ENCODE peak calls at places on chromosomes 12 and 14, in nine cellular contexts. S, L, Z, M, N, F, C, T and W are unnamed samples.

GRCh38 chr14:69614592-69614991 is 3.2 kb downstream of the SUSD6 start:
- DNase-seq in S (no peak), L (no peak), Z (no peak), M (no peak), N (no peak), F (peak), C (no peak), T (no peak), W (no peak)

GRCh38 chr14:79627058-79627457 is 584.2 kb downstream of the DIO2 start:
- DNase-seq in S (no peak), L (no peak), Z (no peak), M (no peak), N (no peak), F (no peak), C (no peak), T (no peak), W (no peak)

GRCh38 chr12:52636189-52636588 is 15.8 kb downstream of the KRT2 start:
- DNase-seq in S (no peak), L (no peak), Z (no peak), M (no peak), N (no peak), F (no peak), C (no peak), T (peak), W (no peak)

GRCh38 chr12:25051583-25052190 is 102.8 kb upstream of the BCAT1 start:
- DNase-seq in S (no peak), L (no peak), Z (no peak), M (no peak), N (no peak), F (peak), C (no peak), T (no peak), W (no peak)

GRCh38 chr14:73809386-73809785 is 42.2 kb upstream of the PTGR2 start:
- DNase-seq in S (no peak), L (no peak), Z (no peak), M (no peak), N (no peak), F (no peak), C (no peak), T (no peak), W (no peak)

GRCh38 chr14:105491366-105492006 is 440 bp downstream of the TEDC1 start:
- DNase-seq in S (peak), L (no peak), Z (peak), M (peak), N (peak), F (peak), C (peak), T (no peak), W (no peak)

GRCh38 chr14:76955575-76956252 is 72.8 kb downstream of the IRF2BPL start:
- DNase-seq in S (peak), L (no peak), Z (no peak), M (peak), N (no peak), F (peak), C (no peak), T (no peak), W (no peak)

GRCh38 chr14:96584199-96584906 is 82.2 kb downstream of the PAPOLA start:
- DNase-seq in S (peak), L (peak), Z (no peak), M (peak), N (peak), F (peak), C (no peak), T (peak), W (no peak)

GRCh38 chr12:92702754-92703679 is at the start of gene PLEKHG7:
- DNase-seq in S (peak), L (no peak), Z (no peak), M (peak), N (no peak), F (peak), C (peak), T (no peak), W (no peak)

GRCh38 chr14:37262649-37263048 is 64.9 kb downstream of the MIPOL1 start:
- DNase-seq in S (no peak), L (no peak), Z (no peak), M (peak), N (no peak), F (no peak), C (no peak), T (no peak), W (no peak)

GRCh38 chr12:9066183-9066623 is 49.5 kb downstream of the A2M start:
- DNase-seq in S (no peak), L (no peak), Z (no peak), M (no peak), N (no peak), F (no peak), C (no peak), T (no peak), W (no peak)

GRCh38 chr12:9064815-9065606 is 50.7 kb downstream of the A2M start:
- DNase-seq in S (peak), L (peak), Z (peak), M (peak), N (peak), F (peak), C (peak), T (peak), W (peak)

GRCh38 chr12:9064201-9064814 is 51.4 kb downstream of the A2M start:
- DNase-seq in S (peak), L (no peak), Z (peak), M (peak), N (peak), F (peak), C (peak), T (no peak), W (no peak)

GRCh38 chr12:9066755-9067433 is 48.8 kb downstream of the A2M start:
- DNase-seq in S (no peak), L (no peak), Z (no peak), M (no peak), N (no peak), F (no peak), C (no peak), T (no peak), W (no peak)

GRCh38 chr12:9065607-9065856 is 50.2 kb downstream of the A2M start:
- DNase-seq in S (no peak), L (no peak), Z (no peak), M (peak), N (no peak), F (no peak), C (no peak), T (no peak), W (no peak)
- H3K4me3 ChIP-seq in S (peak), L (peak), Z (peak), M (peak), N (no peak), F (no peak), C (peak), T (peak), W (peak)

GRCh38 chr14:90384543-90384911 is 12.3 kb upstream of the CALM1 start:
- DNase-seq in S (no peak), L (no peak), Z (no peak), M (no peak), N (no peak), F (no peak), C (no peak), T (no peak), W (no peak)
- H3K27ac ChIP-seq in S (no peak), L (peak), Z (peak), M (no peak), N (no peak), F (peak), C (peak), T (peak), W (peak)

GRCh38 chr12:132057691-132058090 is 86.4 kb downstream of the DDX51 start:
- DNase-seq in S (no peak), L (no peak), Z (no peak), M (no peak), N (no peak), F (no peak), C (no peak), T (no peak), W (no peak)

GRCh38 chr12:132055535-132056096 is 88.5 kb downstream of the DDX51 start:
- DNase-seq in S (no peak), L (no peak), Z (no peak), M (no peak), N (no peak), F (no peak), C (no peak), T (no peak), W (no peak)

GRCh38 chr12:132056959-132057358 is 87.2 kb downstream of the DDX51 start:
- DNase-seq in S (no peak), L (no peak), Z (no peak), M (no peak), N (no peak), F (no peak), C (no peak), T (no peak), W (no peak)

GRCh38 chr12:132054983-132055382 is 89.1 kb downstream of the DDX51 start:
- DNase-seq in S (no peak), L (no peak), Z (no peak), M (no peak), N (no peak), F (no peak), C (no peak), T (no peak), W (no peak)

DNA sequence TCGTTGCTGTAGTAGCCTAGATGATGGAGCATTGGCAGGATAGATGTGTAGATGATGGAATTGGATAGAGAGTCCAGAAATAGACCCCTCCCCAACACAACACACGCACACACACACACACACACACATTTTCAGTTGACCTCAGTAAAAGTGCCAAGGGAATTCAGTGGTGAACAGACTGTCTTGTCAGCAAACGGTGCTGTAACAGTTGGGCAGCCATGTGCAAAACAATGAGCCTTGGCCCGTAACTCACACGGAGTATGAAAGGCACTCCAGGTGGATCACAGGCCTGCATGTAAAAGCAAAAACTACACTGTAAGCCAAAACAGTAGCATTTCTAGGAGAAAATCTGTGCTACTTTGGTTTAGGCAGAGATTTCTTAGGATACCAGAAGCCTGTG is 87.8 kb downstream of the DDX51 start:
- DNase-seq in S (no peak), L (no peak), Z (no peak), M (no peak), N (no peak), F (no peak), C (no peak), T (no peak), W (no peak)
- TF ChIP-seq EP300 in S (no peak), L (no peak), Z (no peak), M (no peak), N (no peak), F (no peak), C (no peak), T (no peak), W (no peak)

GRCh38 chr12:68498736-68499135 is 112.0 kb upstream of the RAP1B start:
- DNase-seq in S (no peak), L (no peak), Z (no peak), M (no peak), N (no peak), F (no peak), C (no peak), T (no peak), W (no peak)

GRCh38 chr12:68499616-68500015 is 111.1 kb upstream of the RAP1B start:
- DNase-seq in S (no peak), L (no peak), Z (no peak), M (no peak), N (no peak), F (no peak), C (no peak), T (no peak), W (no peak)

GRCh38 chr12:68497702-68498101 is 113.0 kb upstream of the RAP1B start:
- DNase-seq in S (peak), L (no peak), Z (no peak), M (no peak), N (no peak), F (no peak), C (no peak), T (no peak), W (no peak)

GRCh38 chr12:68495666-68496065 is 115.0 kb upstream of the RAP1B start:
- DNase-seq in S (no peak), L (no peak), Z (no peak), M (no peak), N (no peak), F (no peak), C (no peak), T (no peak), W (no peak)

GRCh38 chr12:68497112-68497511 is 113.6 kb upstream of the RAP1B start:
- DNase-seq in S (no peak), L (no peak), Z (no peak), M (no peak), N (no peak), F (no peak), C (no peak), T (no peak), W (no peak)
- H3K4me3 ChIP-seq in S (no peak), L (no peak), Z (no peak), M (no peak), N (no peak), F (no peak), C (no peak), T (no peak), W (no peak)